ENCODE peak calls at places on chromosome 7, in four cellular contexts. H is CD4-positive, CD25-positive, alpha-beta regulatory T cell; S is adipocyte; U is right lobe of liver. B is an unnamed sample. For H3K27me3, the result is how much of the 10 kb centered on the place peaks cover.

GRCh38 chr7:98981701-98982100 is 103.4 kb downstream of the TRRAP start:
- DNase-seq in S (no peak), H (no peak), U (no peak), B (no peak)

GRCh38 chr7:30796105-30796869 is 25.1 kb downstream of the MINDY4 start:
- DNase-seq in S (peak), U (no peak), H (peak), B (no peak)

GRCh38 chr7:155467846-155468821 is 10.2 kb downstream of the EN2 start:
- DNase-seq in U (no peak), S (no peak), H (no peak), B (no peak)

GRCh38 chr7:102992820-102993531 is 80.2 kb downstream of the LRRC17 start:
- DNase-seq in U (no peak), S (peak), H (no peak), B (no peak)

GRCh38 chr7:142153400-142153799 is 41.9 kb downstream of the MGAM2 start:
- DNase-seq in S (peak), U (no peak), H (no peak), B (no peak)

GRCh38 chr7:87341441-87341840 is 4.0 kb upstream of the CROT start:
- DNase-seq in S (no peak), U (no peak), H (peak), B (no peak)

GRCh38 chr7:158947627-158948026 is 91.3 kb downstream of the DYNC2I1 start:
- DNase-seq in H (no peak), S (no peak), U (no peak), B (no peak)

GRCh38 chr7:99308461-99309074 is 17.1 kb upstream of the ARPC1A start:
- DNase-seq in U (no peak), H (no peak), S (no peak), B (no peak)

GRCh38 chr7:131895541-131896173 is 339.2 kb upstream of the PODXL start:
- DNase-seq in H (no peak), U (no peak), S (peak), B (no peak)

GRCh38 chr7:142583424-142583823 is 165.8 kb upstream of the PRSS1 start:
- DNase-seq in U (no peak), H (peak), S (peak), B (no peak)

GRCh38 chr7:45623157-45623556 is 49.0 kb downstream of the ADCY1 start:
- DNase-seq in H (no peak), S (no peak), U (peak), B (no peak)

GRCh38 chr7:131108212-131108980 is 219.3 kb upstream of the MKLN1 start:
- DNase-seq in H (peak), U (no peak), S (peak), B (no peak)

GRCh38 chr7:88218836-88219605 is 817 bp downstream of the SRI start:
- DNase-seq in S (peak), H (peak), U (peak), B (peak)

DNA sequence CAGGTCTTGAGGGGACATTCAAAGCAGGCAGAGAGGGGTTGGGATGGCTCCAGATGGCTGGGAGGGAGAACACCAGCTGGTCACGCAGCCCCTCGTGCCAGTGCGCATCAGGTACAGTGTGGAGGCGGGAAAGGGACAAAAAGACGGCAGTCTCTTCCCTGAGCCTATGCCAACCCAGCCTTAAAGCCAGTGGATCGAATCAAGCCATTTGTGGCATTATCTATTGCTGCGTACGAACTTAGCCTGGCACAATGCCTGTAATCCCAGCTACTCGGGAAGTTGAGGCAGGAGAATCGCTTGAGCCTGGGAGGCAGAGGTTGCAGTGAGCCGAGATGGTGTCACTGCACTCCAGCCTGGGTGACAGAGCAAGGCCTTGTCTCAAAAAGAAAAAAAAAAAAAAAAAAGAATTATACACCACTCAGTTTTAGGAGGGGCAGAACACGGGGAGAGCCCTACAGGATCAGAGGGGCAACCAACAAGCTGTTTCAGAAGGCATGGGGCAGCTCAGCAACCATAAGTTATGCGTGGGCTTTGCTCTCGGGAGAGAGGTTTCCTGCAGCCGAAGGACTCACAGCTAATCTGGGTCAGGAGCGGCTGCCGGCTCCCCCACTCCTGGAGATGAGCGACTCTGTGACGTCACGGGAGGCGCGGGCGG is 357 bp upstream of the NDUFB2 start:
- DNase-seq in S (peak), U (peak), H (no peak), B (no peak)
- H3K27me3 ChIP-seq in S (under half), U (under half), H (under half), B (under half)

GRCh38 chr7:2920956-2921708 is 77.0 kb upstream of the GNA12 start:
- DNase-seq in H (no peak), U (no peak), S (no peak), B (no peak)
- H3K27me3 ChIP-seq in H (under half), U (under half), S (under half), B (under half)

DNA sequence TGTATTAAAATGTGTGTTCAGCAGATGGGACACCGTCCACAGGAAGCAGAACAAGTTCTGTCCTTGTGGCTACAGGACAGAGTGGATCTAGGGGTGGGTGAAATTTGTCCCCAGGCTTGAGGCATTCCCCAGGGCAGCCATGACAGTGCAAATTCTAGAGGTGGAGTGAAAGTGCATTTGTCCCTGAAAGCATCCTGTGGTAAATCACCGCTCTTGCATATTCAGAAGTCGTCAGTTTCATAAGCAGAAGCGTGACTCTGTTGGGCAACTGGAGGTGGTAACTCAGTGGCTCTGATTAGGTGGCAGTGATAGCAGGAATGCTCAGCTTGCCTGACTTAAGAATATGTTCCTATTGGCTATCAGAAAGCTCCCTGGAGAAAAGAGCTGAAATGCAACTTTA is 96.6 kb downstream of the SNX10 start:
- DNase-seq in S (no peak), U (no peak), H (peak), B (no peak)
- H3K27me3 ChIP-seq in S (under half), U (under half), H (under half), B (under half)

DNA sequence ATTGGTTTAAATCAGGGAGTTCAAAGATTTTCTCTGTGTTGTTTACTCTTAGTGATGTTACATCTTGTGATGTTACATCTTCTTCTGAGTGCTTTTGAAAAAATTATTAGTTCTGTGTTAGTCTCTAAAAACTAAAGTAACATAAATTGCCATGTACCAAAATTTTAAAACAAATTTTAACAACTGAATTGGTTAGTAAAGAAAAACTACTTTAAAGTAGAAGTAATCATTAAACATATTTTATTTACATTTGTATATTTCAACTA is 5.2 kb upstream of the IGF2BP3 start:
- DNase-seq in H (no peak), U (no peak), S (no peak), B (no peak)
- H3K27me3 ChIP-seq in H (half or more), U (under half), S (half or more), B (under half)

GRCh38 chr7:89839329-89839728 is 314.9 kb upstream of the STEAP1 start:
- DNase-seq in S (no peak), H (no peak), U (no peak), B (no peak)
- H3K27me3 ChIP-seq in S (under half), H (under half), U (under half), B (under half)

DNA sequence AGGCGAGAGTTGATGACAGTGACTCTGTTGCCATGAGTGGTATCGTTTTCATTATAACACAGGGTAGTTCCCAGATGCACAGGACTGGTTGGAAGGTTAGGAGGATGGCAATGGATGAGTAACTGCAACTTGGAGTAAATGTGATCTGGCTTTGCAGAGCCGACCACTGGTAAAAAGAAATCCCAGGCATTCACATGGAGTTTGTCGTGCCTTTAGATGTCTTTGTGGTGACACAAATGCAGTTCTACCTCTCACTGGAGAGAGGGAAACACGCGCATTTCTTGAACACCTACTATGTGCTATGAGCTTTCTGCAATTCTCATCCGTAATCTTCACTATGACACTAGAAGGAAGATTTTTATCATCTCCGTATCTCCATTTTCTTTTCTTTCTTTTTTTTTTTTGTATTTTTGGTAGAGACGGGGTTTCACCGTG is 1.7 kb upstream of the MNX1 start:
- DNase-seq in S (no peak), U (no peak), H (no peak), B (no peak)
- H3K27me3 ChIP-seq in S (half or more), U (under half), H (under half), B (under half)